ENCODE peak calls at places on chromosomes 13 and 19, in nine cellular contexts. Q is small intestine, P is tibial artery, G is A673, I is MG63, J is breast epithelium, F is mesendoderm, M is heart left ventricle, V is bronchial epithelial cell. E is an unnamed sample. For H3K36me3, the result is how much of the 10 kb centered on the place peaks cover.

GRCh38 chr13:20860844-20861243 is 41.7 kb downstream of the XPO4 start:
- DNase-seq in F (no peak), J (no peak), V (no peak), P (no peak), I (no peak), Q (no peak), M (no peak), G (no peak), E (no peak)

GRCh38 chr19:45420871-45421270 is 2.8 kb downstream of the ERCC1 start:
- DNase-seq in J (no peak), V (no peak), G (no peak), Q (no peak), M (no peak), F (no peak), I (no peak), P (no peak), E (no peak)

GRCh38 chr19:56107626-56108351 is 13.3 kb downstream of the ZNF787 start:
- DNase-seq in G (no peak), V (no peak), I (no peak), P (peak), J (no peak), Q (no peak), F (no peak), M (no peak), E (peak)

GRCh38 chr19:58380037-58380735 is 644 bp downstream of the ZNF837 start:
- DNase-seq in P (no peak), M (no peak), F (no peak), G (no peak), Q (no peak), J (no peak), I (no peak), V (no peak), E (no peak)

GRCh38 chr13:37526710-37527446 is 71.7 kb downstream of the POSTN start:
- DNase-seq in P (no peak), I (peak), G (no peak), Q (no peak), F (no peak), J (no peak), M (no peak), V (no peak), E (no peak)

GRCh38 chr19:45650722-45651121 is 11.5 kb upstream of the EML2 start:
- DNase-seq in V (no peak), F (no peak), Q (no peak), M (no peak), G (no peak), P (no peak), J (no peak), I (no peak), E (no peak)

GRCh38 chr19:23281663-23282276 is 31.6 kb upstream of the ZNF724 start:
- DNase-seq in Q (no peak), V (no peak), P (no peak), J (no peak), I (no peak), M (no peak), F (no peak), G (no peak), E (no peak)

GRCh38 chr19:35268546-35269424 is at the start of gene USF2:
- DNase-seq in V (no peak), M (peak), Q (peak), F (peak), G (peak), I (peak), P (peak), J (no peak), E (peak)

GRCh38 chr13:99468971-99469545 is 32.2 kb upstream of the TM9SF2 start:
- DNase-seq in G (peak), M (no peak), F (peak), Q (no peak), J (no peak), V (no peak), P (no peak), I (no peak), E (no peak)

GRCh38 chr19:7224205-7224833 is 69.9 kb downstream of the INSR start:
- DNase-seq in Q (no peak), P (peak), I (peak), M (no peak), G (no peak), J (peak), F (no peak), V (no peak), E (peak)

GRCh38 chr19:682678-683320 is 6.6 kb downstream of the FSTL3 start:
- DNase-seq in V (no peak), M (no peak), G (no peak), J (no peak), Q (no peak), P (no peak), F (no peak), I (no peak), E (no peak)
- H3K36me3 ChIP-seq in V (under half), M (under half), G (under half), J (under half), Q (under half), P (under half), F (under half), I (under half), E (under half)

GRCh38 chr19:49151339-49152217 is 3.6 kb downstream of the HRC start:
- DNase-seq in G (peak), Q (peak), I (peak), M (peak), J (peak), V (peak), F (peak), P (peak), E (peak)
- H3K4me3 ChIP-seq in G (peak), Q (no peak), I (peak), M (peak), J (peak), V (no peak), F (no peak), P (peak), E (peak)

GRCh38 chr13:40971321-40971720 is 47.8 kb downstream of the ELF1 start:
- DNase-seq in G (no peak), I (no peak), P (no peak), F (no peak), M (no peak), J (no peak), V (no peak), Q (no peak), E (no peak)
- H3K36me3 ChIP-seq in G (under half), I (under half), P (under half), F (under half), M (under half), J (under half), V (under half), Q (under half), E (under half)

GRCh38 chr13:73633817-73634449 is 500.3 kb downstream of the KLF12 start:
- DNase-seq in V (no peak), M (no peak), G (peak), I (no peak), J (no peak), P (no peak), F (peak), Q (no peak), E (no peak)
- H3K4me3 ChIP-seq in V (no peak), M (no peak), G (no peak), I (no peak), J (no peak), P (no peak), F (no peak), Q (no peak), E (no peak)

GRCh38 chr19:16514383-16515019 is 18.3 kb downstream of the C19orf44 start:
- DNase-seq in Q (no peak), J (no peak), M (no peak), P (no peak), F (peak), G (no peak), V (no peak), I (no peak), E (no peak)
- H3K36me3 ChIP-seq in Q (under half), J (under half), M (under half), P (half or more), F (under half), G (under half), V (under half), I (half or more), E (under half)

GRCh38 chr19:4328243-4328990 is 10.2 kb downstream of the STAP2 start:
- DNase-seq in J (peak), F (peak), I (peak), V (peak), P (peak), M (peak), G (peak), Q (peak), E (peak)
- H3K4me3 ChIP-seq in J (peak), F (peak), I (no peak), V (peak), P (peak), M (peak), G (peak), Q (peak), E (peak)